ENCODE peak calls at places on chromosomes 7 and 10, in four cellular contexts. L is RWPE1; N is stimulated activated naive CD8-positive, alpha-beta T cell treated with anti-CD3 and anti-CD28 coated beads, Interleukin-15, Interleukin-2, amounts not matched to agents 100 U/mL and 50 U/mL, for 24 hours; I is Right ventricle myocardium superior. V is an unnamed sample.

GRCh38 chr7:1520574-1521234 is 9.8 kb upstream of the MAFK start:
- DNase-seq in L (no peak), N (no peak), I (no peak), V (peak; percentile 94)

GRCh38 chr7:51162724-51163329 is 153.8 kb downstream of the COBL start:
- DNase-seq in L (peak; percentile 61), N (peak; percentile 74), I (peak; percentile 43), V (peak; percentile 94)

GRCh38 chr10:76017026-76017732 is 585.8 kb downstream of the LRMDA start:
- DNase-seq in L (no peak), N (no peak), I (no peak), V (no peak)

GRCh38 chr10:47190301-47190700 is 109.7 kb upstream of the GDF10 start:
- DNase-seq in L (no peak), N (no peak), I (no peak), V (no peak)

GRCh38 chr7:90595801-90596683 is at the start of gene CDK14:
- DNase-seq in L (peak; percentile 64), N (peak; percentile 70), I (peak; percentile 91), V (peak; percentile 78)

GRCh38 chr10:125035136-125035535 is 93.2 kb downstream of the ZRANB1 start:
- DNase-seq in L (peak; percentile 64), N (no peak), I (no peak), V (no peak)

GRCh38 chr7:159127691-159128642 is 16.7 kb downstream of the VIPR2 start:
- DNase-seq in L (no peak), N (no peak), I (peak; percentile 35), V (no peak)

GRCh38 chr7:29771081-29771832 is 35.1 kb upstream of the WIPF3 start:
- DNase-seq in L (no peak), N (no peak), I (no peak), V (no peak)

GRCh38 chr7:47968852-47969774 is 10.3 kb downstream of the HUS1 start:
- DNase-seq in L (peak; percentile 72), N (peak; percentile 69), I (peak; percentile 72), V (peak; percentile 86)

GRCh38 chr10:120517881-120518484 is 61.0 kb downstream of the PLPP4 start:
- DNase-seq in L (no peak), N (no peak), I (no peak), V (no peak)

GRCh38 chr7:135942614-135943013 is 34.5 kb downstream of the MTPN start:
- DNase-seq in L (no peak), N (no peak), I (no peak), V (no peak)

GRCh38 chr10:77669892-77670291 is 32.3 kb upstream of the KCNMA1 start:
- DNase-seq in L (no peak), N (no peak), I (no peak), V (no peak)

GRCh38 chr7:1712907-1713501 is 42.9 kb downstream of the ELFN1 start:
- DNase-seq in L (no peak), N (no peak), I (peak; percentile 34), V (no peak)

GRCh38 chr10:1612910-1613309 is 124.4 kb downstream of the ADARB2 start:
- DNase-seq in L (no peak), N (no peak), I (no peak), V (no peak)

GRCh38 chr7:137342751-137343482 is 616 bp downstream of the PTN start:
- DNase-seq in L (no peak), N (no peak), I (no peak), V (no peak)

GRCh38 chr7:8724080-8724718 is 290.8 kb downstream of the NXPH1 start:
- DNase-seq in L (peak; percentile 16), N (peak; percentile 24), I (no peak), V (peak; percentile 74)

GRCh38 chr10:29841724-29842649 is 207.2 kb upstream of the SVIL start:
- DNase-seq in L (no peak), N (no peak), I (peak; percentile 77), V (peak; percentile 74)

GRCh38 chr10:74544106-74544505 is 282.3 kb upstream of the KAT6B start:
- DNase-seq in L (no peak), N (no peak), I (no peak), V (no peak)

GRCh38 chr7:101077303-101078086 is 7.8 kb upstream of the TRIM56 start:
- DNase-seq in L (peak; percentile 84), N (peak; percentile 87), I (peak; percentile 77), V (peak; percentile 89)

V was measured in Calu3.